ENCODE peak calls at places on chromosomes 11 and 22, in five cellular contexts. J, W, Z, S and V are unnamed samples.

GRCh38 chr11:15114501-15115475 is at the start of gene INSC:
- DNase-seq in Z (no peak), J (no peak), S (peak; percentile 65), W (peak; percentile 46), V (no peak)

GRCh38 chr11:36160115-36160514 is 129.1 kb downstream of the COMMD9 start:
- DNase-seq in Z (no peak), S (no peak), W (no peak), J (no peak), V (no peak)

GRCh38 chr11:7303146-7303545 is 51.4 kb downstream of the SYT9 start:
- DNase-seq in W (no peak), S (no peak), J (no peak), Z (no peak), V (no peak)

GRCh38 chr11:27505781-27506180 is 788 bp downstream of the LIN7C start:
- DNase-seq in Z (no peak), W (no peak), J (no peak), S (no peak), V (no peak)

GRCh38 chr11:62931501-62932278 is 10.5 kb upstream of the CHRM1 start:
- DNase-seq in S (no peak), Z (no peak), W (peak; percentile 18), J (no peak), V (no peak)

GRCh38 chr11:75639752-75640151 is 29.1 kb downstream of the MAP6 start:
- DNase-seq in W (peak; percentile 20), S (peak; percentile 78), Z (no peak), J (no peak), V (no peak)

GRCh38 chr11:93529707-93530467 is 13.3 kb downstream of the SMCO4 start:
- DNase-seq in J (no peak), S (no peak), W (peak; percentile 56), Z (no peak), V (no peak)

GRCh38 chr11:123429851-123430735 is at the start of gene GRAMD1B:
- DNase-seq in W (peak; percentile 37), S (peak; percentile 94), Z (peak; percentile 73), J (peak; percentile 54), V (peak; percentile 11)

GRCh38 chr22:29751139-29751538 is 15.7 kb downstream of the ZMAT5 start:
- DNase-seq in S (no peak), J (no peak), W (no peak), Z (no peak), V (peak; percentile 63)

GRCh38 chr22:49885281-49885680 is 31.6 kb downstream of the ZBED4 start:
- DNase-seq in S (no peak), J (no peak), Z (no peak), W (no peak), V (no peak)

GRCh38 chr22:46674906-46675305 is 54.7 kb downstream of the GRAMD4 start:
- DNase-seq in W (no peak), S (no peak), J (no peak), Z (no peak), V (no peak)

GRCh38 chr11:17859552-17859951 is 125.0 kb downstream of the KCNC1 start:
- DNase-seq in J (no peak), Z (no peak), W (no peak), S (no peak), V (no peak)

GRCh38 chr11:78535920-78536319 is 38.7 kb downstream of the NARS2 start:
- DNase-seq in Z (no peak), J (no peak), W (peak; percentile 20), S (no peak), V (peak; percentile 52)

GRCh38 chr11:78535027-78535426 is 39.6 kb downstream of the NARS2 start:
- DNase-seq in Z (no peak), W (no peak), S (no peak), J (no peak), V (no peak)

GRCh38 chr11:78540276-78540675 is 34.4 kb downstream of the NARS2 start:
- DNase-seq in Z (no peak), W (no peak), S (no peak), J (no peak), V (no peak)

GRCh38 chr11:78539566-78539965 is 35.1 kb downstream of the NARS2 start:
- DNase-seq in S (no peak), W (no peak), Z (no peak), J (no peak), V (no peak)

DNA sequence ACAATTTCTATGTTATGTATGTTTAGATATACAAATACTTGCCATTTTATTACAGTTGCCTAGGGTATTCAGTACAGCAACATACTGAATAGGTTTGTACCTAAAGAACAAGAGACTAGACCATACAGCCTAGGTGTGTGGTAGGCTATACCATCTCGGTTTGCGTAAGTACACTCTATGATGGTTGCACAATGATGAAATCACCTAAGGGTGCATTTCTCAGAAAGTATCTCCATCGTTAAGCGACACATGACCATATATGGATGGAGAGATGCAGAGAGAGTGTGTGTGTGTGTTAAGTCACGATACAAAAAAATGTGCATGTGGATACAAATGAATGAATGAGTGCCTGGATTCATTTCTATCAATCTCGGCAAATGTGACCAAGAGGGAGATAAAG is 37.7 kb downstream of the NARS2 start:
- DNase-seq in Z (no peak), J (no peak), S (no peak), W (no peak), V (no peak)
- TF ChIP-seq CTCF in Z (no peak), J (no peak), S (no peak), W (no peak), V (no peak)

DNA sequence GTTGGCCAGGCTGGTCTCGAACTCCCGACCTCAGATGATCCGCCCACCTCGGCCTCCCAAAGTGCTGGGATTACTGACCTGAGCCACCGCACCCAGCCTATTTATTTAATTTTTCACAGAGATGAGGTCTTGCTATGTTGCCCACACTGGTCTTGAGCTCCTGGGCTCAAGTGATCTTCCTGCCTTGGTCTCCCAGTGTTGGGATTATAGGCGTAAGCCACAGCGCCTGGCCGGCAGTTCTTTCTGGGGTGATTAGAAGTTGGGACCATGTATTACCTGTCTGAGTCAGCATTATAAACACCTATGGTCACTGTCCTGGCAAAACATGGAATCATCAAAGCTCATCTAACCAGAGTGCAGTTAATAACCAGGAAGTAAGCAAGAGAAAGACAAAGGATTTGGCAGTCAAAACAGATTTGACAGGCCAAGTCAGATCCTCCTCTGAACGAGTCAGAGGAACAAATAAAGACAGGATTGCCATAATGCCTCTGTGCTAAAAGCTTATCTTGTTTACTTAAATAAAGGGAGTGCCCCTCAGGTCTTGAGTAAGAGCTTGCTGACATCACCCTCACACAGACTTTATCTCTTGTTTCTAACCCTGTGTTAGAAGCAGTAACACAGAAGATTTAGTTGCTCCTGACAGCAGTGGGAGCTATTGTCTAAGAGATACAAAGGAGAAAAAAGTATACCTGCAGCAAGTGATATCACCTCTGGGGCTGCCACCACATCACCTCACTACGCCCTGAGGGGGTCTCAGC is 3.7 kb downstream of the SERPIND1 start:
- DNase-seq in J (no peak), S (peak; percentile 44), W (peak; percentile 94), Z (peak; percentile 85), V (peak; percentile 97)
- TF ChIP-seq CTCF in J (no peak), S (peak; percentile 28), W (no peak), Z (peak; percentile 39), V (peak; percentile 39)

DNA sequence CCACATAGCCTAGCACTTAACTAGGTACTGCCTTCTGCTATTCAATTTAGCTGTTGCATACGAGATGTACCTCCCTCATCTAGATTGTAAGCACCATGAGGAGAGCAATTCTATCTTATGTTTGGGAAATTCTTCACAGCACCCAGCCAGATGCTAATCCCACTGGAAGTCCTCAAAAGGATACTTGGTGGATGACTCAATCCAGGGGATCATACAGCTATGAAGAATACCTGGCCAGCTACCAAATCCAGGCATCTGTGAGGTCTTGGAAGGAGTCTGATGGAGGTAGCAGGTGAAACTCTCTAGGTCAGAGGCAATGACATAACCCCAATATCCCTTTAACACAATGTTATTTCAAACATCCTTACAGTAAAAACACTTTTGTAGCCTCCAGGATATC is 167.8 kb upstream of the NCAM1 start:
- DNase-seq in J (no peak), S (no peak), Z (no peak), W (no peak), V (no peak)
- TF ChIP-seq CTCF in J (no peak), S (no peak), Z (no peak), W (no peak), V (no peak)

GRCh38 chr11:58292017-58292416 is 24.0 kb upstream of the OR10W1 start:
- DNase-seq in W (no peak), S (no peak), Z (no peak), J (no peak), V (no peak)
- TF ChIP-seq CTCF in W (no peak), S (no peak), Z (no peak), J (no peak), V (no peak)

GRCh38 chr22:25027959-25028840 is 75.7 kb downstream of the KIAA1671 start:
- DNase-seq in Z (peak; percentile 59), W (no peak), S (peak; percentile 65), J (no peak), V (peak; percentile 48)
- TF ChIP-seq CTCF in Z (peak; percentile 54), W (peak; percentile 20), S (peak; percentile 66), J (peak; percentile 85), V (peak; percentile 57)

GRCh38 chr11:86219291-86220193 is 25.0 kb upstream of the EED start:
- DNase-seq in W (no peak), Z (no peak), S (no peak), J (no peak), V (no peak)

GRCh38 chr11:86214710-86215109 is 29.8 kb upstream of the EED start:
- DNase-seq in J (no peak), S (no peak), W (no peak), Z (no peak), V (peak; percentile 82)

GRCh38 chr11:86220654-86221053 is 23.9 kb upstream of the EED start:
- DNase-seq in Z (no peak), J (no peak), S (no peak), W (no peak), V (no peak)

GRCh38 chr11:86222081-86222480 is 22.5 kb upstream of the EED start:
- DNase-seq in W (no peak), Z (no peak), S (no peak), J (no peak), V (no peak)

GRCh38 chr11:86218125-86219081 is 26.1 kb upstream of the EED start:
- DNase-seq in S (peak; percentile 78), J (peak; percentile 43), Z (peak; percentile 77), W (peak; percentile 79), V (peak; percentile 79)
- TF ChIP-seq CTCF in S (peak; percentile 95), J (peak; percentile 84), Z (peak; percentile 84), W (peak; percentile 99), V (peak; percentile 98)

GRCh38 chr11:66915046-66915832 is 42.9 kb downstream of the PC start:
- DNase-seq in W (no peak), Z (no peak), S (no peak), J (no peak), V (no peak)

GRCh38 chr11:66912963-66913362 is 45.2 kb downstream of the PC start:
- DNase-seq in J (no peak), W (no peak), S (no peak), Z (no peak), V (no peak)

GRCh38 chr11:66918751-66919150 is 39.4 kb downstream of the PC start:
- DNase-seq in Z (no peak), W (no peak), J (no peak), S (no peak), V (no peak)

GRCh38 chr11:66914505-66914904 is 43.7 kb downstream of the PC start:
- DNase-seq in Z (no peak), W (no peak), S (no peak), J (no peak), V (no peak)

GRCh38 chr11:66915866-66916265 is 42.3 kb downstream of the PC start:
- DNase-seq in S (no peak), Z (no peak), J (no peak), W (no peak), V (no peak)
- TF ChIP-seq CTCF in S (no peak), Z (no peak), J (no peak), W (no peak), V (no peak)